ENCODE peak calls at places on chromosomes 3 and 15, in four cellular contexts. One of them, this sample, is unnamed.

GRCh38 chr3:53123953-53124352 is 6.3 kb downstream of the RFT1 start:
- DNase-seq in H1: no peak
- DNase-seq in HepG2: no peak
- DNase-seq in HCT116: no peak
- DNase-seq in this sample: no peak

GRCh38 chr3:133996251-133996661 is 33.5 kb downstream of the SLCO2A1 start:
- DNase-seq in H1: no peak
- DNase-seq in HepG2: no peak
- DNase-seq in HCT116: no peak
- DNase-seq in this sample: no peak

GRCh38 chr3:107947203-107947602 is 143.6 kb downstream of the CD47 start:
- DNase-seq in H1: no peak
- DNase-seq in HepG2: no peak
- DNase-seq in HCT116: no peak
- DNase-seq in this sample: no peak

GRCh38 chr15:89164712-89165211 is 56.6 kb downstream of the RLBP1 start:
- DNase-seq in H1: no peak
- DNase-seq in HepG2: peak; percentile 47
- DNase-seq in HCT116: no peak
- DNase-seq in this sample: no peak

GRCh38 chr3:94249491-94250079 is 186.7 kb downstream of the NSUN3 start:
- DNase-seq in H1: peak; percentile 34
- DNase-seq in HepG2: peak; percentile 44
- DNase-seq in HCT116: peak; percentile 35
- DNase-seq in this sample: peak; percentile 76

GRCh38 chr3:17841190-17841828 is 98.9 kb upstream of the TBC1D5 start:
- DNase-seq in H1: peak; percentile 58
- DNase-seq in HepG2: peak; percentile 57
- DNase-seq in HCT116: peak; percentile 45
- DNase-seq in this sample: peak; percentile 69

GRCh38 chr3:71423151-71423906 is 160.2 kb downstream of the FOXP1 start:
- DNase-seq in H1: no peak
- DNase-seq in HepG2: no peak
- DNase-seq in HCT116: no peak
- DNase-seq in this sample: peak; percentile 37

GRCh38 chr3:111963424-111963823 is 15.4 kb upstream of the ABHD10 start:
- DNase-seq in H1: no peak
- DNase-seq in HepG2: no peak
- DNase-seq in HCT116: peak; percentile 62
- DNase-seq in this sample: no peak

GRCh38 chr3:130508970-130509369 is 8.0 kb upstream of the COL6A6 start:
- DNase-seq in H1: no peak
- DNase-seq in HepG2: no peak
- DNase-seq in HCT116: no peak
- DNase-seq in this sample: no peak

GRCh38 chr3:10169000-10169496 is 4.3 kb downstream of the IRAK2 start:
- DNase-seq in H1: no peak
- DNase-seq in HepG2: no peak
- DNase-seq in HCT116: no peak
- DNase-seq in this sample: peak; percentile 65

GRCh38 chr3:32630266-32630665 is 54.7 kb upstream of the CNOT10 start:
- DNase-seq in H1: no peak
- DNase-seq in HepG2: peak; percentile 35
- DNase-seq in HCT116: no peak
- DNase-seq in this sample: no peak

GRCh38 chr15:29968099-29968892 is 114.5 kb upstream of the GOLGA8J start:
- DNase-seq in H1: no peak
- DNase-seq in HepG2: no peak
- DNase-seq in HCT116: no peak
- DNase-seq in this sample: no peak

GRCh38 chr3:184693011-184693975 is 18.6 kb downstream of the MAGEF1 start:
- DNase-seq in H1: no peak
- DNase-seq in HepG2: no peak
- DNase-seq in HCT116: no peak
- DNase-seq in this sample: no peak

GRCh38 chr15:80957556-80957955 is 32.1 kb downstream of the MESD start:
- DNase-seq in H1: no peak
- DNase-seq in HepG2: no peak
- DNase-seq in HCT116: no peak
- DNase-seq in this sample: no peak

GRCh38 chr15:65791335-65792129 is 561 bp downstream of the DENND4A start:
- DNase-seq in H1: peak; percentile 5
- DNase-seq in HepG2: peak; percentile 65
- DNase-seq in HCT116: no peak
- DNase-seq in this sample: peak; percentile 53

GRCh38 chr3:172591876-172592771 is 68.9 kb upstream of the TNFSF10 start:
- DNase-seq in H1: no peak
- DNase-seq in HepG2: no peak
- DNase-seq in HCT116: no peak
- DNase-seq in this sample: no peak

GRCh38 chr3:151504606-151505005 is 43.7 kb upstream of the IGSF10 start:
- DNase-seq in H1: no peak
- DNase-seq in HepG2: no peak
- DNase-seq in HCT116: no peak
- DNase-seq in this sample: no peak

GRCh38 chr3:12179441-12179840 is 20.7 kb upstream of the TIMP4 start:
- DNase-seq in H1: no peak
- DNase-seq in HepG2: no peak
- DNase-seq in HCT116: no peak
- DNase-seq in this sample: no peak

GRCh38 chr3:62527484-62527883 is 154.1 kb upstream of the FEZF2 start:
- DNase-seq in H1: no peak
- DNase-seq in HepG2: no peak
- DNase-seq in HCT116: no peak
- DNase-seq in this sample: no peak

GRCh38 chr3:99286266-99286845 is 352.0 kb upstream of the COL8A1 start:
- DNase-seq in H1: no peak
- DNase-seq in HepG2: no peak
- DNase-seq in HCT116: peak; percentile 6
- DNase-seq in this sample: no peak

GRCh38 chr15:69194854-69195253 is 34.4 kb downstream of the GLCE start:
- DNase-seq in H1: no peak
- DNase-seq in HepG2: peak; percentile 43
- DNase-seq in HCT116: no peak
- DNase-seq in this sample: no peak

GRCh38 chr15:41125950-41126642 is 10.0 kb upstream of the INO80 start:
- DNase-seq in H1: no peak
- DNase-seq in HepG2: peak; percentile 31
- DNase-seq in HCT116: peak; percentile 7
- DNase-seq in this sample: no peak

GRCh38 chr3:53956591-53956990 is 64.9 kb upstream of the SELENOK start:
- DNase-seq in H1: no peak
- DNase-seq in HepG2: no peak
- DNase-seq in HCT116: no peak
- DNase-seq in this sample: no peak

GRCh38 chr3:128455116-128455515 is 11.6 kb downstream of the DNAJB8 start:
- DNase-seq in H1: no peak
- DNase-seq in HepG2: no peak
- DNase-seq in HCT116: no peak
- DNase-seq in this sample: no peak

DNA sequence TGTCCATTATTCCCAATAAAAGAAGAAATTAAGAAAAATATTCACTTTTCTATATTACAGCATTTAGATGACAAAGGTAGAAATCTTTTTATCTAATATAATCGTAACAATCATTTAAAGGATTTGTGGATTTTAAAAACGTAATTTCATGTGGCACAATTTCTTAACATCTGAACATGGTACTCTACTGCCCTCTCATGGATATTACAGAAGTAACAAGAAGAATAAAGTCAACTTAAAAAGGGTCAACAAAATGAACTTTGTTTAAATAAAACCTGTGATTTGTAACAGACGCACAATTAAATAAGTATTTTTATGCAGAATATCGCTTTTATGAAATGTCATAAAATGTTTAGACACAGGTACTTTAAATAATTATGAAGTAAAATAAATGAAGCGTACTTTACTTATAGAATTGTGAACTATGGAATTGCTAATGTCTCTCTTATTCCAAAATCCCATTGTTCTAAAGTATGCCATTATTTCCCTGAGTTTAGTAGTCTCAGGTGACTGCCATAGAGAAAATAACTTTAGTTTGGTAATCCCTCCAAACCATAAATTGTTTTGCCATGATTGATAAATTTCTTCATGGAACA is 366.8 kb upstream of the ZNF385D start:
- DNase-seq in H1: no peak
- DNase-seq in HepG2: peak; percentile 34
- DNase-seq in HCT116: peak; percentile 6
- DNase-seq in this sample: peak; percentile 65
- TF ChIP-seq JUND in H1: no peak
- TF ChIP-seq JUND in HepG2: no peak
- TF ChIP-seq JUND in HCT116: no peak
- TF ChIP-seq JUND in this sample: no peak

GRCh38 chr15:39444729-39445470 is 136.0 kb upstream of the THBS1 start:
- DNase-seq in H1: no peak
- DNase-seq in HepG2: no peak
- DNase-seq in HCT116: no peak
- DNase-seq in this sample: no peak
- TF ChIP-seq JUND in H1: no peak
- TF ChIP-seq JUND in HepG2: no peak
- TF ChIP-seq JUND in HCT116: no peak
- TF ChIP-seq JUND in this sample: no peak

DNA sequence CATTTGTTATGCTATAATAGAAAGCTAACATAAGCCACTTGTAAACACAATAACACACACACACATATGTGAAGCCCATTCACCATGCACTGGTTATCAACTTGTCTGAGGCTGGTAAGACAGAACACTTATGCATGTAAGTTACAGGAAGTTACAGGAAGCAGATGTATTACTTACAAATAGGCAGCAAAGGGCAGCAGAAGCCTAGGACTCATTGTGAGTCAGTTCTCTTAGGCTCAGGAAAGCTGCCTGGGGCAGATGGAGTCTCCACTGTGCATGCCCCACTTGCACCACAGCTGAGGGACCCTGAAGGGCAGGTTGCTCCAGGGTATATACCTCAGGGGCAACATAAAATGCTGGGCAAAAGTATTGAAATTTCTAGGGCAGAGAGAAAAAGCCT is 748.8 kb upstream of the CCDC54 start:
- DNase-seq in H1: no peak
- DNase-seq in HepG2: no peak
- DNase-seq in HCT116: no peak
- DNase-seq in this sample: no peak
- TF ChIP-seq JUND in H1: no peak
- TF ChIP-seq JUND in HepG2: no peak
- TF ChIP-seq JUND in HCT116: no peak
- TF ChIP-seq JUND in this sample: no peak

GRCh38 chr3:55935241-55935640 is 448.1 kb upstream of the WNT5A start:
- DNase-seq in H1: no peak
- DNase-seq in HepG2: no peak
- DNase-seq in HCT116: no peak
- DNase-seq in this sample: no peak
- TF ChIP-seq JUND in H1: no peak
- TF ChIP-seq JUND in HepG2: no peak
- TF ChIP-seq JUND in HCT116: no peak
- TF ChIP-seq JUND in this sample: no peak

This sample was measured in T47D.